ENCODE peak calls at places on chromosome 16, in four cellular contexts. G is tibial nerve; D is heart left ventricle; N is CD8-positive, alpha-beta memory T cell. W is an unnamed sample.

GRCh38 chr16:610513-611381 is 20.0 kb upstream of the WFIKKN1 start:
- DNase-seq in G (peak; percentile 36), D (no peak), N (peak; percentile 42), W (no peak)

GRCh38 chr16:69727916-69728270 is 1.5 kb upstream of the NQO1 start:
- DNase-seq in N (no peak), G (no peak), D (no peak), W (no peak)

GRCh38 chr16:2428051-2428786 is 1.0 kb upstream of the CCNF start:
- DNase-seq in G (peak; percentile 25), D (no peak), N (no peak), W (no peak)

GRCh38 chr16:27205436-27206065 is 2.2 kb downstream of the KDM8 start:
- DNase-seq in D (no peak), G (no peak), N (no peak), W (no peak)

GRCh38 chr16:842061-842476 is 41.5 kb upstream of the GNG13 start:
- DNase-seq in N (no peak), G (no peak), D (no peak), W (no peak)

GRCh38 chr16:27204232-27204915 is 1.0 kb downstream of the KDM8 start:
- DNase-seq in G (no peak), D (no peak), N (no peak), W (no peak)

GRCh38 chr16:69839798-69840409 is 77.8 kb downstream of the WWP2 start:
- DNase-seq in D (peak; percentile 30), G (no peak), N (no peak), W (no peak)

GRCh38 chr16:9441021-9441420 is 349.6 kb downstream of the HAPSTR1 start:
- DNase-seq in N (no peak), D (no peak), G (no peak), W (no peak)

GRCh38 chr16:49693445-49693844 is 162.5 kb downstream of the ZNF423 start:
- DNase-seq in G (no peak), D (no peak), N (no peak), W (no peak)

GRCh38 chr16:11967195-11967911 is 2.3 kb downstream of the TNFRSF17 start:
- DNase-seq in D (no peak), G (no peak), N (no peak), W (no peak)

GRCh38 chr16:83835972-83836566 is 28.3 kb downstream of the HSBP1 start:
- DNase-seq in G (no peak), N (no peak), D (no peak), W (peak; percentile 34)

GRCh38 chr16:14307623-14308356 is 236.7 kb downstream of the MRTFB start:
- DNase-seq in D (peak; percentile 22), G (no peak), N (no peak), W (no peak)

GRCh38 chr16:3965781-3966582 is 85.5 kb upstream of the CREBBP start:
- DNase-seq in G (no peak), D (no peak), N (no peak), W (no peak)

GRCh38 chr16:58628845-58629680 is 563 bp downstream of the CNOT1 start:
- DNase-seq in G (peak; percentile 35), N (peak; percentile 42), D (peak; percentile 53), W (no peak)

GRCh38 chr16:649646-650045 is 481 bp downstream of the WDR90 start:
- DNase-seq in G (no peak), N (no peak), D (no peak), W (no peak)

GRCh38 chr16:70476272-70477020 is 22.1 kb downstream of the FCSK start:
- DNase-seq in G (no peak), N (no peak), D (no peak), W (no peak)

GRCh38 chr16:16121185-16121727 is 102.0 kb downstream of the ABCC6 start:
- DNase-seq in G (no peak), N (no peak), D (no peak), W (no peak)

GRCh38 chr16:56102159-56102798 is 89.0 kb upstream of the GNAO1 start:
- DNase-seq in G (no peak), N (no peak), D (peak; percentile 61), W (no peak)

GRCh38 chr16:3946604-3947180 is 66.2 kb upstream of the CREBBP start:
- DNase-seq in N (no peak), D (no peak), G (no peak), W (peak; percentile 81)

GRCh38 chr16:89024546-89024945 is 47.5 kb upstream of the CBFA2T3 start:
- DNase-seq in G (no peak), D (no peak), N (no peak), W (no peak)

GRCh38 chr16:56048425-56049100 is 142.7 kb upstream of the GNAO1 start:
- DNase-seq in D (no peak), G (no peak), N (no peak), W (no peak)

GRCh38 chr16:25256821-25257503 is 683 bp downstream of the ZKSCAN2 start:
- DNase-seq in D (no peak), N (no peak), G (no peak), W (no peak)

GRCh38 chr16:79980650-79981521 is 380.3 kb upstream of the MAF start:
- DNase-seq in G (no peak), N (no peak), D (no peak), W (no peak)

GRCh38 chr16:88769617-88770458 is 15.2 kb downstream of the PIEZO1 start:
- DNase-seq in N (no peak), G (no peak), D (no peak), W (no peak)

GRCh38 chr16:82758904-82759303 is 132.1 kb downstream of the CDH13 start:
- DNase-seq in G (no peak), D (no peak), N (no peak), W (no peak)

GRCh38 chr16:80947708-80948615 is 58.7 kb downstream of the CMC2 start:
- DNase-seq in G (no peak), N (no peak), D (no peak), W (no peak)

GRCh38 chr16:48279199-48279598 is 31.9 kb upstream of the ABCC11 start:
- DNase-seq in N (no peak), G (no peak), D (no peak), W (no peak)

GRCh38 chr16:78879046-78879445 is 721.5 kb downstream of the MAF start:
- DNase-seq in N (no peak), D (no peak), G (no peak), W (no peak)

GRCh38 chr16:63617990-63618763 is 1503.7 kb downstream of the CDH11 start:
- DNase-seq in D (peak; percentile 22), N (no peak), G (no peak), W (no peak)
- H3K4me3 ChIP-seq in D (peak overlapping the region; percentile 49), N (no peak overlapping the region), G (peak overlapping the region; percentile 37), W (peak overlapping the region; percentile 74)

GRCh38 chr16:87487361-87487924 is 5.4 kb downstream of the ZCCHC14 start:
- DNase-seq in G (no peak), D (no peak), N (peak; percentile 22), W (no peak)
- H3K4me3 ChIP-seq in G (no peak overlapping the region), D (no peak overlapping the region), N (no peak overlapping the region), W (no peak overlapping the region)

GRCh38 chr16:68644715-68645493 is at the start of gene CDH3:
- DNase-seq in D (no peak), G (no peak), N (peak; percentile 13), W (no peak)
- H3K4me3 ChIP-seq in D (no peak within 1 kb of the TSS), G (peak within 1 kb of the TSS; percentile 26), N (no peak within 1 kb of the TSS), W (peak within 1 kb of the TSS; percentile 77)

DNA sequence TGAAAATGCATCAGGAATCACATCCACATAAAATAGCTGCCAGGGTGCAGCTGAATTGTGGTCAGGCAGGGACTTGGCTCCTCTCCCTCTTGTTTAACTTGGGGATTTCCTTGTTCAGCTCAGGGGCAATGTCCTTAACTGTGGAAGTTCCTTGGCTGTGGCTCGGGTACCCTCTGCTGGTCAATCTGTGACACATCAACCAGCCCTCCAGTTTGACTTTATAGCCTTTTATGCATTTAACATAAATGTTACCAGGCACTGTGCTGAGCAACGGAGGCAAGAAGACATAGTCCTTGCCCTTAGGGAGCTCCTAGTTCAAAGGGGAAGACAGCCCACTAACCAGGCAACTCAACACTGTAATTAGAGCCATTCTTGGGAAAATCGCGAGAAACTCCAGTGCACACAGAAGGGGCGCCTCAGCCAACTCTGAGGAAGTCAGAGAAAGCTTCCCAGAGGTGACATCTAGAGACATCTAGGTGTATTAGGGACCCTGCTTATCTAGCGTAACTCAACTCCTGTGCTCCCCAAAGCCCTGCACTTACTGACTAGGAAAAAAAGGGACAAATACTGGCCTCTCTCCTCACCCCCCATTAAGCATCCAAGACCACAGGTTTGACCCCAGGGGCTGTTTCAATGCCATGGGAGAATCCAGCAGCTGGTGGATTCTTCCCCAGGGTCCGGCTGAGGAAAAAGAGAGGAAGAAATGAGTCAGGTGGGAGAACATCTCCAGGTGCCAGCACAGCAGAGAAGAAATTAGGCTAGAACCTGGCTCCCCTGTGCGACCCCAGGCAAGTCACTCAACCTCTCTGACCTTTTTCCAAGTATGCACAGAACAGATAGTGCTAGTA is 17.3 kb upstream of the EEF2K start:
- DNase-seq in D (peak; percentile 72), N (peak; percentile 68), G (peak; percentile 67), W (peak; percentile 71)
- H3K4me3 ChIP-seq in D (peak overlapping the region; percentile 80), N (peak overlapping the region; percentile 51), G (peak overlapping the region; percentile 76), W (no peak overlapping the region)

DNA sequence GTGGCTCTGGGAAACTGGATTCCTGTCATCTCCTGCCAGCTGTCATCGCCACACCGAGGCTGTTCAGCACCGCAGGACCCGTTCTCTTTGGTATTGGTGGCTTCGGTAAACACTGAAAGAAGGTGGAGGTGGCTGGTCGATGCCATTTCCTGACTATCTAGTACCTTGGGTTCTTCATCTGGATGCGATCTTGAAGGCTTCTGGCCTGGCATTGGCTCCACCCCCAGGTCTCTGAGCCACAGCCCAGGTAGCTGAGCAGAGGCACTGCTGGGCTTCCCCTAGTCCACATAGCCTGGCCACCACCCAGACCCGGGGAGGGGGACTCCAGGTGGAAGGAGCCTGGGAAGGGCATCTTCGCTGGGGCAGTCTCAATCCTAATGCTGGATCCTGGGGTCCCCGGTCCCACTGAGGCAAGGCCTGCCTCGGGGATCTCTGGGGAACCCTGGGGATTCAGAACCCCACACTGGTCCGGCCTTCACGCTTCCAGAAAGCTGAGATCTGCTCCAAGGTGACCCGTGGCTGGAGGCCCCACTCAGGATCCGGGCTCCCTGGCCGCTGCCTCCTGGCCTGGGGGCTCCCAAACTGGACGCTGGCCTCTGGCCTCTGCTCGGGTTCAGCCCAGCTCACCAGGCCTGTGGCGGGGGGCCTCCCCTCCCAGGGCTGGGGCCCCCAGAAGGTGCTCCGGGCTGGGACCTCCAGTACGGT is 1.8 kb downstream of the C16orf54 start:
- DNase-seq in G (no peak), N (peak; percentile 53), D (no peak), W (no peak)
- H3K4me3 ChIP-seq in G (no peak overlapping the region), N (peak overlapping the region; percentile 86), D (no peak overlapping the region), W (no peak overlapping the region)

DNA sequence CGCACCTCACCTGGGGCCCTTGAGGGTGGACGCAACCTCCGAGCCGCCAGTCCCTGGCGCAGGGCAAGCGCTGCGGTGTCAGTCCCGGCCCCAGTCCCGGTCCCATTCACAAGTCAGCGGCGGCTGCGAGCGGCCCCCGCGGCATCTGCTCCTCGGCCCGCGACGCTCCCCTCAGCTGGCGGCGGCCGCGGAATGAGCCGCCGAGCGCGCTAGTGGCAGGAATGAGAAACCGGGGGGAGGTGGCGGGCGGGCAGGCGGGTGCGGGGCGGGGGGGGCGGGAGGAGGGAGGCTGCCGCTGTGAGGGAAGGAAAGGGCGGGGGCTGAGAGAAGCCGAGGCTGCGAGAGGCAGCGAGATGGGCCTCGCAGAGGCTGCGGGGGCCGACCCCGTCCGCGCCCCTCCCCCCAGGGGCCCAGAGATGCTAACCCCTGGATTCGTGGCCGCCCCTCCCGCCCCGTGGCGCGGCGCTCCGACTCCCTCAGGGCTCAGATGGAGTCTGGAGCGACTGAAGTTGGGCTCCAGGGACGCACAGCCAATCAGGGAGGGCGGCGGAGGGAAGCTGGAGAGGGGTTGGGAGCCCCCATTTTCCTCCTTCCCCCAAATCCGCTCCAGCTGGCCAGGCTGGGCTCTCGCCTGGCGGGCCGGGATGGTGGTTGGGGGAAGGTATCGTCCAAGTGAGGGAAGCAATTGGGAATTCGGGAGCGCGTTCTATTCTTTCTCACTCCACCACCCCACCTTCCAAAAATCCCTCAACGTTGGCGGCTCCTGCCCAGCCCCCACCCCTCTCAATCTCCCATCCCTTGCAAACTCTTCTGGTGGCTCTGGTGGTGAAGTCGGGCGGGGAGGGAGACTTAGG is at the start of gene CDH11:
- DNase-seq in G (peak; percentile 56), D (peak; percentile 67), N (no peak), W (no peak)
- H3K4me3 ChIP-seq in G (peak within 1 kb of the TSS; percentile 57), D (peak within 1 kb of the TSS; percentile 61), N (no peak within 1 kb of the TSS), W (peak within 1 kb of the TSS; percentile 85)